ENCODE peak calls at places on chromosomes 2 and 18, in six cellular contexts. I, H, R, K, X and A are unnamed samples.

GRCh38 chr18:26655614-26656400 is 107.5 kb upstream of the KCTD1 start:
- DNase-seq in I (peak), H (no peak), R (no peak), K (no peak), X (peak), A (peak)

GRCh38 chr18:79971986-79972385 is 7.5 kb downstream of the HSBP1L1 start:
- DNase-seq in I (no peak), H (no peak), R (no peak), K (no peak), X (no peak), A (no peak)

GRCh38 chr2:162917626-162918025 is 79.1 kb upstream of the KCNH7 start:
- DNase-seq in I (no peak), H (no peak), R (no peak), K (no peak), X (no peak), A (no peak)

GRCh38 chr18:79961527-79962291 is 2.7 kb upstream of the HSBP1L1 start:
- DNase-seq in I (no peak), H (no peak), R (no peak), K (no peak), X (peak), A (no peak)

GRCh38 chr2:97730245-97730644 is 16.9 kb downstream of the ZAP70 start:
- DNase-seq in I (peak), H (no peak), R (no peak), K (no peak), X (no peak), A (no peak)

GRCh38 chr18:3447035-3447894 is 2.7 kb upstream of the TGIF1 start:
- DNase-seq in I (no peak), H (no peak), R (no peak), K (no peak), X (peak), A (no peak)

GRCh38 chr2:101983486-101983885 is 8.3 kb upstream of the IL1R2 start:
- DNase-seq in I (peak), H (no peak), R (no peak), K (no peak), X (no peak), A (no peak)

GRCh38 chr2:240374085-240374907 is 61.2 kb upstream of the GPC1 start:
- DNase-seq in I (no peak), H (no peak), R (no peak), K (peak), X (no peak), A (peak)

GRCh38 chr2:72950558-72951255 is 33.4 kb downstream of the EMX1 start:
- DNase-seq in I (no peak), H (no peak), R (no peak), K (no peak), X (no peak), A (no peak)

GRCh38 chr2:7905756-7906155 is 776.1 kb upstream of the ID2 start:
- DNase-seq in I (no peak), H (no peak), R (no peak), K (no peak), X (no peak), A (peak)

GRCh38 chr2:222410534-222410933 is 13.8 kb upstream of the SGPP2 start:
- DNase-seq in I (no peak), H (no peak), R (no peak), K (no peak), X (no peak), A (no peak)

GRCh38 chr2:26724004-26724750 is 31.7 kb downstream of the KCNK3 start:
- DNase-seq in I (no peak), H (no peak), R (no peak), K (peak), X (no peak), A (no peak)

GRCh38 chr18:26579941-26580618 is 31.7 kb upstream of the KCTD1 start:
- DNase-seq in I (no peak), H (no peak), R (no peak), K (no peak), X (no peak), A (no peak)

GRCh38 chr18:74896390-74896991 is 298.8 kb downstream of the ZNF407 start:
- DNase-seq in I (no peak), H (no peak), R (peak), K (no peak), X (no peak), A (peak)

GRCh38 chr18:37445368-37445767 is 120.2 kb downstream of the CELF4 start:
- DNase-seq in I (no peak), H (no peak), R (no peak), K (no peak), X (no peak), A (no peak)

GRCh38 chr2:95374916-95375471 is 27.5 kb upstream of the FAHD2A start:
- DNase-seq in I (no peak), H (no peak), R (no peak), K (no peak), X (no peak), A (no peak)

GRCh38 chr18:79856119-79857080 is 58.7 kb downstream of the KCNG2 start:
- DNase-seq in I (peak), H (peak), R (peak), K (no peak), X (peak), A (no peak)

GRCh38 chr2:1988049-1988448 is 243.7 kb upstream of the PXDN start:
- DNase-seq in I (no peak), H (no peak), R (no peak), K (no peak), X (no peak), A (no peak)

GRCh38 chr18:9260388-9261380 is 73.9 kb upstream of the TWSG1 start:
- DNase-seq in I (no peak), H (no peak), R (no peak), K (no peak), X (no peak), A (peak)

GRCh38 chr2:207467716-207468347 is 61.9 kb upstream of the CREB1 start:
- DNase-seq in I (no peak), H (no peak), R (no peak), K (no peak), X (no peak), A (no peak)

GRCh38 chr2:32958836-32959235 is 12.1 kb downstream of the LTBP1 start:
- DNase-seq in I (no peak), H (no peak), R (no peak), K (no peak), X (no peak), A (no peak)

GRCh38 chr2:233807215-233807865 is 29.2 kb downstream of the MROH2A start:
- DNase-seq in I (no peak), H (no peak), R (no peak), K (no peak), X (no peak), A (no peak)

GRCh38 chr18:55732227-55733106 is 144.5 kb upstream of the TCF4 start:
- DNase-seq in I (no peak), H (no peak), R (no peak), K (no peak), X (no peak), A (no peak)

GRCh38 chr2:44479127-44479887 is 117.6 kb downstream of the CAMKMT start:
- DNase-seq in I (peak), H (peak), R (peak), K (no peak), X (peak), A (peak)

GRCh38 chr2:51158236-51158635 is 126.3 kb upstream of the NRXN1 start:
- DNase-seq in I (peak), H (no peak), R (no peak), K (no peak), X (no peak), A (peak)

GRCh38 chr2:221716434-221717303 is 144.6 kb upstream of the EPHA4 start:
- DNase-seq in I (no peak), H (no peak), R (no peak), K (no peak), X (no peak), A (no peak)

GRCh38 chr2:96408631-96409542 is 73.3 kb downstream of the NCAPH start:
- DNase-seq in I (peak), H (no peak), R (no peak), K (peak), X (no peak), A (peak)

GRCh38 chr2:197878792-197879191 is 74.4 kb downstream of the PLCL1 start:
- DNase-seq in I (no peak), H (no peak), R (no peak), K (no peak), X (no peak), A (no peak)

GRCh38 chr2:73907840-73908452 is 15.1 kb downstream of the ACTG2 start:
- DNase-seq in I (no peak), H (no peak), R (peak), K (no peak), X (peak), A (no peak)

GRCh38 chr2:118310878-118311442 is 222.7 kb downstream of the INSIG2 start:
- DNase-seq in I (no peak), H (no peak), R (no peak), K (no peak), X (no peak), A (no peak)

GRCh38 chr2:108423067-108423466 is 25.9 kb upstream of the GCC2 start:
- DNase-seq in I (no peak), H (no peak), R (no peak), K (no peak), X (no peak), A (no peak)

GRCh38 chr2:34670482-34670881 is 1071.4 kb upstream of the FAM98A start:
- DNase-seq in I (no peak), H (no peak), R (no peak), K (no peak), X (no peak), A (no peak)

GRCh38 chr2:164625378-164625971 is 4.2 kb upstream of the GRB14 start:
- DNase-seq in I (no peak), H (no peak), R (no peak), K (no peak), X (no peak), A (no peak)

GRCh38 chr2:12164689-12165088 is 418.3 kb downstream of the LPIN1 start:
- DNase-seq in I (no peak), H (no peak), R (no peak), K (no peak), X (no peak), A (no peak)

GRCh38 chr2:217147751-217148318 is 288.0 kb upstream of the TNP1 start:
- DNase-seq in I (no peak), H (no peak), R (no peak), K (no peak), X (no peak), A (no peak)

GRCh38 chr2:238948765-238949641 is 101.1 kb downstream of the TWIST2 start:
- DNase-seq in I (no peak), H (no peak), R (no peak), K (no peak), X (no peak), A (no peak)

GRCh38 chr18:25279556-25279955 is 72.4 kb downstream of the ZNF521 start:
- DNase-seq in I (no peak), H (no peak), R (no peak), K (no peak), X (no peak), A (no peak)

GRCh38 chr2:134190807-134191203 is 63.1 kb upstream of the MGAT5 start:
- DNase-seq in I (peak), H (no peak), R (no peak), K (no peak), X (no peak), A (no peak)

GRCh38 chr2:194962254-194962653 is 694.8 kb upstream of the SLC39A10 start:
- DNase-seq in I (no peak), H (no peak), R (no peak), K (no peak), X (no peak), A (no peak)